ENCODE peak calls at places on chromosomes 5 and 9, in ten cellular contexts. One of them, this sample, is unnamed.

GRCh38 chr5:73354406-73354805 is 94.2 kb downstream of the FOXD1 start:
- DNase-seq in WTC11: no peak
- DNase-seq in dorsolateral prefrontal cortex: no peak
- DNase-seq in adrenal gland: no peak
- DNase-seq in sigmoid colon: no peak
- DNase-seq in progenitor cell of endocrine pancreas: no peak
- DNase-seq in heart left ventricle: no peak
- DNase-seq in esophagus squamous epithelium: no peak
- DNase-seq in type B pancreatic cell: no peak
- DNase-seq in PC-9: no peak
- DNase-seq in this sample: no peak

GRCh38 chr5:179427032-179427675 is 81.9 kb upstream of the ADAMTS2 start:
- DNase-seq in WTC11: no peak
- DNase-seq in dorsolateral prefrontal cortex: peak
- DNase-seq in adrenal gland: no peak
- DNase-seq in sigmoid colon: no peak
- DNase-seq in progenitor cell of endocrine pancreas: no peak
- DNase-seq in heart left ventricle: no peak
- DNase-seq in esophagus squamous epithelium: no peak
- DNase-seq in type B pancreatic cell: no peak
- DNase-seq in PC-9: peak
- DNase-seq in this sample: no peak

GRCh38 chr5:144142030-144142825 is 28.2 kb downstream of the YIPF5 start:
- DNase-seq in WTC11: no peak
- DNase-seq in dorsolateral prefrontal cortex: no peak
- DNase-seq in adrenal gland: no peak
- DNase-seq in sigmoid colon: no peak
- DNase-seq in progenitor cell of endocrine pancreas: no peak
- DNase-seq in heart left ventricle: no peak
- DNase-seq in esophagus squamous epithelium: no peak
- DNase-seq in type B pancreatic cell: no peak
- DNase-seq in PC-9: no peak
- DNase-seq in this sample: no peak

GRCh38 chr5:17103471-17103870 is 114.0 kb upstream of the BASP1 start:
- DNase-seq in WTC11: no peak
- DNase-seq in dorsolateral prefrontal cortex: no peak
- DNase-seq in adrenal gland: no peak
- DNase-seq in sigmoid colon: no peak
- DNase-seq in progenitor cell of endocrine pancreas: no peak
- DNase-seq in heart left ventricle: no peak
- DNase-seq in esophagus squamous epithelium: no peak
- DNase-seq in type B pancreatic cell: no peak
- DNase-seq in PC-9: no peak
- DNase-seq in this sample: no peak

GRCh38 chr5:14108170-14108996 is 34.8 kb upstream of the TRIO start:
- DNase-seq in WTC11: peak
- DNase-seq in dorsolateral prefrontal cortex: peak
- DNase-seq in adrenal gland: peak
- DNase-seq in sigmoid colon: peak
- DNase-seq in progenitor cell of endocrine pancreas: peak
- DNase-seq in heart left ventricle: peak
- DNase-seq in esophagus squamous epithelium: no peak
- DNase-seq in type B pancreatic cell: no peak
- DNase-seq in PC-9: no peak
- DNase-seq in this sample: peak

GRCh38 chr9:96176901-96177718 is 124.9 kb downstream of the HSD17B3 start:
- DNase-seq in WTC11: peak
- DNase-seq in dorsolateral prefrontal cortex: peak
- DNase-seq in adrenal gland: peak
- DNase-seq in sigmoid colon: no peak
- DNase-seq in progenitor cell of endocrine pancreas: no peak
- DNase-seq in heart left ventricle: no peak
- DNase-seq in esophagus squamous epithelium: no peak
- DNase-seq in type B pancreatic cell: no peak
- DNase-seq in PC-9: no peak
- DNase-seq in this sample: peak

GRCh38 chr9:81028504-81028903 is 660.8 kb downstream of the TLE1 start:
- DNase-seq in WTC11: no peak
- DNase-seq in dorsolateral prefrontal cortex: no peak
- DNase-seq in adrenal gland: no peak
- DNase-seq in sigmoid colon: no peak
- DNase-seq in progenitor cell of endocrine pancreas: no peak
- DNase-seq in heart left ventricle: no peak
- DNase-seq in esophagus squamous epithelium: no peak
- DNase-seq in type B pancreatic cell: no peak
- DNase-seq in PC-9: peak
- DNase-seq in this sample: no peak

GRCh38 chr5:177049285-177049684 is 26.8 kb downstream of the ZNF346 start:
- DNase-seq in WTC11: no peak
- DNase-seq in dorsolateral prefrontal cortex: no peak
- DNase-seq in adrenal gland: no peak
- DNase-seq in sigmoid colon: no peak
- DNase-seq in progenitor cell of endocrine pancreas: no peak
- DNase-seq in heart left ventricle: no peak
- DNase-seq in esophagus squamous epithelium: no peak
- DNase-seq in type B pancreatic cell: no peak
- DNase-seq in PC-9: no peak
- DNase-seq in this sample: no peak

GRCh38 chr9:70120834-70121510 is 77.3 kb downstream of the MAMDC2 start:
- DNase-seq in WTC11: peak
- DNase-seq in dorsolateral prefrontal cortex: no peak
- DNase-seq in adrenal gland: peak
- DNase-seq in sigmoid colon: peak
- DNase-seq in progenitor cell of endocrine pancreas: no peak
- DNase-seq in heart left ventricle: peak
- DNase-seq in esophagus squamous epithelium: no peak
- DNase-seq in type B pancreatic cell: no peak
- DNase-seq in PC-9: peak
- DNase-seq in this sample: peak

GRCh38 chr9:111828193-111828592 is 33.5 kb upstream of the SHOC1 start:
- DNase-seq in WTC11: no peak
- DNase-seq in dorsolateral prefrontal cortex: no peak
- DNase-seq in adrenal gland: no peak
- DNase-seq in sigmoid colon: no peak
- DNase-seq in progenitor cell of endocrine pancreas: no peak
- DNase-seq in heart left ventricle: no peak
- DNase-seq in esophagus squamous epithelium: no peak
- DNase-seq in type B pancreatic cell: no peak
- DNase-seq in PC-9: no peak
- DNase-seq in this sample: no peak

GRCh38 chr5:110852541-110852940 is 113.7 kb downstream of the SLC25A46 start:
- DNase-seq in WTC11: no peak
- DNase-seq in dorsolateral prefrontal cortex: no peak
- DNase-seq in adrenal gland: no peak
- DNase-seq in sigmoid colon: no peak
- DNase-seq in progenitor cell of endocrine pancreas: no peak
- DNase-seq in heart left ventricle: no peak
- DNase-seq in esophagus squamous epithelium: no peak
- DNase-seq in type B pancreatic cell: no peak
- DNase-seq in PC-9: no peak
- DNase-seq in this sample: no peak

GRCh38 chr9:127805620-127806019 is 2.9 kb downstream of the FPGS start:
- DNase-seq in WTC11: peak
- DNase-seq in dorsolateral prefrontal cortex: no peak
- DNase-seq in adrenal gland: no peak
- DNase-seq in sigmoid colon: no peak
- DNase-seq in progenitor cell of endocrine pancreas: no peak
- DNase-seq in heart left ventricle: no peak
- DNase-seq in esophagus squamous epithelium: no peak
- DNase-seq in type B pancreatic cell: no peak
- DNase-seq in PC-9: no peak
- DNase-seq in this sample: peak
- TF ChIP-seq CTCF in WTC11: no peak
- TF ChIP-seq CTCF in dorsolateral prefrontal cortex: peak
- TF ChIP-seq CTCF in adrenal gland: peak
- TF ChIP-seq CTCF in sigmoid colon: no peak
- TF ChIP-seq CTCF in progenitor cell of endocrine pancreas: peak
- TF ChIP-seq CTCF in heart left ventricle: peak
- TF ChIP-seq CTCF in esophagus squamous epithelium: no peak
- TF ChIP-seq CTCF in type B pancreatic cell: peak
- TF ChIP-seq CTCF in PC-9: no peak
- TF ChIP-seq CTCF in this sample: peak

DNA sequence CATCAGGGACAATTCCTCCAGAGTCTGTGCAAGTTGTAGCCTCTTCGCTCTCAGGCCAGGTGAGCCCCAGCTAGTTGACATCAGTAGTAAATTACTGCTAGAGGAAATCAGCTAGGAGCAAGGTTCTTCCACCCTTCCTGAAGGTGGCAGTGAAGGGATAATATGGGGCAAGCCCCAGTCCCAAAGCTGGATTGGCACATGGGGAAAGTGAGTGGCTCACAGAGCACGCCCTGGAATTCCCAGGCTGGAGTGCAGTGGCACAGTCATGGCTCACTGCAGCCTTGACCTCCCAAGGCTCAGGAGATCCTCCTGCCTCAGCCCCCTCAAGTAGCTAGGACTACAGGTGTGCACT is 82.1 kb downstream of the CYFIP2 start:
- DNase-seq in WTC11: no peak
- DNase-seq in dorsolateral prefrontal cortex: no peak
- DNase-seq in adrenal gland: no peak
- DNase-seq in sigmoid colon: no peak
- DNase-seq in progenitor cell of endocrine pancreas: no peak
- DNase-seq in heart left ventricle: no peak
- DNase-seq in esophagus squamous epithelium: no peak
- DNase-seq in type B pancreatic cell: no peak
- DNase-seq in PC-9: no peak
- DNase-seq in this sample: no peak
- TF ChIP-seq CTCF in WTC11: no peak
- TF ChIP-seq CTCF in dorsolateral prefrontal cortex: no peak
- TF ChIP-seq CTCF in adrenal gland: no peak
- TF ChIP-seq CTCF in sigmoid colon: no peak
- TF ChIP-seq CTCF in progenitor cell of endocrine pancreas: no peak
- TF ChIP-seq CTCF in heart left ventricle: no peak
- TF ChIP-seq CTCF in esophagus squamous epithelium: no peak
- TF ChIP-seq CTCF in type B pancreatic cell: no peak
- TF ChIP-seq CTCF in PC-9: no peak
- TF ChIP-seq CTCF in this sample: no peak

GRCh38 chr9:134660407-134660806 is 18.8 kb downstream of the COL5A1 start:
- DNase-seq in WTC11: no peak
- DNase-seq in dorsolateral prefrontal cortex: no peak
- DNase-seq in adrenal gland: no peak
- DNase-seq in sigmoid colon: peak
- DNase-seq in progenitor cell of endocrine pancreas: no peak
- DNase-seq in heart left ventricle: no peak
- DNase-seq in esophagus squamous epithelium: no peak
- DNase-seq in type B pancreatic cell: no peak
- DNase-seq in PC-9: no peak
- DNase-seq in this sample: no peak
- TF ChIP-seq CTCF in WTC11: peak
- TF ChIP-seq CTCF in dorsolateral prefrontal cortex: no peak
- TF ChIP-seq CTCF in adrenal gland: peak
- TF ChIP-seq CTCF in sigmoid colon: peak
- TF ChIP-seq CTCF in progenitor cell of endocrine pancreas: peak
- TF ChIP-seq CTCF in heart left ventricle: peak
- TF ChIP-seq CTCF in esophagus squamous epithelium: no peak
- TF ChIP-seq CTCF in type B pancreatic cell: peak
- TF ChIP-seq CTCF in PC-9: peak
- TF ChIP-seq CTCF in this sample: peak

DNA sequence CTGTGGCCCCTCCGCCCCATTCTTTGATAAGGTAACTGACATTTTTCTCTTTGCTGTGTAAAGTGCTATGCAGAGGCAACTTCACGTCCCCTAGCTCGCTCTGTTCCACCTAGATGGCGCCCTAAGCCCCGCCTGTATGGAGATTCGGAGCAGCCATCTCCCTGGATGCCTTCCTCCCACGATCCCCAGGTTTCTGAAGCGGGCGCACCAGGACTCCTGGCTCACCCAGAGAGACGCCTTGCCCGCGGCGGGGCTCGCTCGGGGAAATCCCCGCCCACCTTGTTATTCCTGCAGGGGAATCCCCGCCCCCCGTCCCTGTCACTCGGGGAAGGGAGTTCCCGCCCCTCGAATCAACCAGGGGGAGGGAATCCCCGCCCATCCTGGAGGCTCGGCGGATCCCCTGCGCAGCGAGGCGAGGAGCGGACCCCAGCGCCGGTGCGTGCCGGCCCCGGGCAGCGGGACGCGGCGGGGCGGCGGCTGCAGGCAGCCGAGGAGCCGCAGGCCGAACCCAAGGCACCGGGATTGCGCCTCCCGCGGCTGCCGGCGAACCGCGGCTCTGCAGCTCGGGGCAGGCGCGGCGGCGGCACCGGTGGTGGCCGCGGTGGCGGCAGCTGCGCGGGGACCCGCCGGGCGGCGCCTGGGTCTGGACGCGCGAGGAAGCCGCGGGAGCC is at the start of gene PDZD2:
- DNase-seq in WTC11: peak
- DNase-seq in dorsolateral prefrontal cortex: peak
- DNase-seq in adrenal gland: peak
- DNase-seq in sigmoid colon: peak
- DNase-seq in progenitor cell of endocrine pancreas: peak
- DNase-seq in heart left ventricle: peak
- DNase-seq in esophagus squamous epithelium: no peak
- DNase-seq in type B pancreatic cell: peak
- DNase-seq in PC-9: no peak
- DNase-seq in this sample: peak
- TF ChIP-seq CTCF in WTC11: no peak
- TF ChIP-seq CTCF in dorsolateral prefrontal cortex: peak
- TF ChIP-seq CTCF in adrenal gland: peak
- TF ChIP-seq CTCF in sigmoid colon: peak
- TF ChIP-seq CTCF in progenitor cell of endocrine pancreas: peak
- TF ChIP-seq CTCF in heart left ventricle: peak
- TF ChIP-seq CTCF in esophagus squamous epithelium: no peak
- TF ChIP-seq CTCF in type B pancreatic cell: peak
- TF ChIP-seq CTCF in PC-9: no peak
- TF ChIP-seq CTCF in this sample: no peak

GRCh38 chr9:102164247-102164646 is 425.8 kb upstream of the GRIN3A start:
- DNase-seq in WTC11: no peak
- DNase-seq in dorsolateral prefrontal cortex: no peak
- DNase-seq in adrenal gland: no peak
- DNase-seq in sigmoid colon: no peak
- DNase-seq in progenitor cell of endocrine pancreas: no peak
- DNase-seq in heart left ventricle: no peak
- DNase-seq in esophagus squamous epithelium: no peak
- DNase-seq in type B pancreatic cell: no peak
- DNase-seq in PC-9: no peak
- DNase-seq in this sample: no peak
- TF ChIP-seq CTCF in WTC11: no peak
- TF ChIP-seq CTCF in dorsolateral prefrontal cortex: no peak
- TF ChIP-seq CTCF in adrenal gland: no peak
- TF ChIP-seq CTCF in sigmoid colon: no peak
- TF ChIP-seq CTCF in progenitor cell of endocrine pancreas: no peak
- TF ChIP-seq CTCF in heart left ventricle: no peak
- TF ChIP-seq CTCF in esophagus squamous epithelium: no peak
- TF ChIP-seq CTCF in type B pancreatic cell: no peak
- TF ChIP-seq CTCF in PC-9: no peak
- TF ChIP-seq CTCF in this sample: no peak

DNA sequence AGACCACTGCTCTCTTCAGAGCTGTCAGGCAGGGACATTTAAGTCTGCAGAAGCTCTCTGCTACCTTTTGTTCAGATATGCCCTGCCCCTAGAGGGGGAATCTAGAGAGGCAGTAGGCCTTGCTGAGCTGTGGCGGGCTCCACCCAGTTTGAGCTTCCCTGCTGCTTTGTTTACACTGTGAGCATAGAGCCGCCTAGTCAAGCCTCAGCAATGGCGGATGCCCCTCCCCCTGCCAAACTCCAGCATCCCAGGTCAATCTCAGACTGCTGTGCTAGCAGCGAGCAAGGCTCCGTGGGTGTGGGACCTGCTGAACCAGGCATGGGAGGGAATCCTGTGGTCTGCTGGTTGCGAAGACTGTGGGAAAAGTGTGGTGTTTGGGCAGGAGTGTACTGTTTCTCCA is 59.9 kb downstream of the CAVIN4 start:
- DNase-seq in WTC11: peak
- DNase-seq in dorsolateral prefrontal cortex: no peak
- DNase-seq in adrenal gland: no peak
- DNase-seq in sigmoid colon: no peak
- DNase-seq in progenitor cell of endocrine pancreas: peak
- DNase-seq in heart left ventricle: no peak
- DNase-seq in esophagus squamous epithelium: no peak
- DNase-seq in type B pancreatic cell: no peak
- DNase-seq in PC-9: no peak
- DNase-seq in this sample: no peak
- TF ChIP-seq CTCF in WTC11: no peak
- TF ChIP-seq CTCF in dorsolateral prefrontal cortex: no peak
- TF ChIP-seq CTCF in adrenal gland: no peak
- TF ChIP-seq CTCF in sigmoid colon: no peak
- TF ChIP-seq CTCF in progenitor cell of endocrine pancreas: peak
- TF ChIP-seq CTCF in heart left ventricle: no peak
- TF ChIP-seq CTCF in esophagus squamous epithelium: no peak
- TF ChIP-seq CTCF in type B pancreatic cell: peak
- TF ChIP-seq CTCF in PC-9: no peak
- TF ChIP-seq CTCF in this sample: no peak

This sample was measured in transverse colon.